ENCODE peak calls at places on chromosome 15, in four cellular contexts. O is NT2/D1, K is HCT116, H is H1. S is an unnamed sample.

GRCh38 chr15:89899303-89899946 is 5.6 kb upstream of the AP3S2 start:
- DNase-seq in O (no peak), K (no peak), H (no peak), S (no peak)

GRCh38 chr15:37765809-37766208 is 168.6 kb upstream of the TMCO5A start:
- DNase-seq in H (no peak), O (no peak), K (no peak), S (no peak)

GRCh38 chr15:67161881-67162280 is 92.6 kb downstream of the AAGAB start:
- DNase-seq in O (no peak), K (no peak), H (no peak), S (no peak)

GRCh38 chr15:74799255-74799842 is 13.3 kb upstream of the LMAN1L start:
- DNase-seq in O (no peak), H (no peak), K (no peak), S (no peak)

GRCh38 chr15:65212097-65212496 is 824 bp upstream of the CILP start:
- DNase-seq in K (no peak), H (no peak), O (no peak), S (no peak)

GRCh38 chr15:38085104-38085503 is 150.7 kb downstream of the TMCO5A start:
- DNase-seq in H (no peak), K (no peak), O (no peak), S (peak)

GRCh38 chr15:75646944-75647364 is 758 bp upstream of the SNX33 start:
- DNase-seq in H (no peak), O (no peak), K (no peak), S (no peak)

GRCh38 chr15:90560229-90560771 is 30.6 kb downstream of the CRTC3 start:
- DNase-seq in O (no peak), K (no peak), H (no peak), S (no peak)

GRCh38 chr15:48282186-48282585 is 49.0 kb upstream of the DUT start:
- DNase-seq in O (no peak), H (no peak), K (no peak), S (no peak)

GRCh38 chr15:62853833-62854210 is 188.7 kb upstream of the TPM1 start:
- DNase-seq in K (no peak), H (no peak), O (no peak), S (no peak)

GRCh38 chr15:100650685-100651084 is 48.3 kb downstream of the ASB7 start:
- DNase-seq in H (no peak), K (no peak), O (no peak), S (no peak)

GRCh38 chr15:37585966-37586656 is 348.3 kb upstream of the TMCO5A start:
- DNase-seq in K (no peak), O (no peak), H (no peak), S (no peak)

GRCh38 chr15:87267798-87268197 is 988.7 kb downstream of the NTRK3 start:
- DNase-seq in K (no peak), O (no peak), H (no peak), S (no peak)

GRCh38 chr15:38698215-38698614 is 133.6 kb upstream of the RASGRP1 start:
- DNase-seq in O (no peak), K (no peak), H (no peak), S (no peak)

GRCh38 chr15:42591238-42591936 is 16.0 kb downstream of the STARD9 start:
- DNase-seq in O (no peak), H (no peak), K (no peak), S (no peak)

DNA sequence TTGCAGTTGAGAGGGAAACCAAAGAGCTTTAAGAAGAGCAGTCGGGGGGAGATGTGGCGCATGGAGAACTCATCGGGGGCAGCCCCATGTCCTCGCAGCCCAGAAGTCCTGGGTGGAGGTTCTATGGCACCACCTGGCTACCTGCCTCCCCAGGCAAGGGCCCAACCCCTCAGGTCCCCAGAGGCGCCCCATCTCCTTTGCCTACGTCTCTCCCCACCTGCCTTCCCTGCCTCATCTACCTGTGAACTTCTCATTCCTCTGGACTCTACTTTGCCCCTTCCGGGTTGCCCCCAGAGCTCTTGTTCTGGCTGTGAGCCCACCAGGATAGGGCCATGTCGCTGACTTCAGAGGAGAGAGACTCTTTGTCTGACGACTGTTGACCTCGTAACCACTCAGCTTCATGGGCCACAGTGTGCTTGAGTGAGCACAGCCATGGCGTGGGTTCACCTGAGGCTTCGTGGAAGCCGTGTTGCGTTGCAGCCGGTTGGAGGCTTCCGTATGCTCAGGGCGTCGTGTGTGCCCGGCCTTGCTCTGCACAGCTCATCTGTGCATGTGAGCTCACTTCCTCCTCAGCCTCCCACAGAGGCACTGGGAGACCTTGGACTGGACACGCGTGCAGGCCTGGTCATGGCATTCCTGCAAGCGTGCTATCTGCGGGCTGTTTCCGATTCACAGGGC is 13.4 kb downstream of the APBA2 start:
- DNase-seq in O (no peak), H (no peak), K (no peak), S (no peak)
- TF ChIP-seq ZNF274 in O (no peak), H (no peak), K (no peak), S (no peak)

DNA sequence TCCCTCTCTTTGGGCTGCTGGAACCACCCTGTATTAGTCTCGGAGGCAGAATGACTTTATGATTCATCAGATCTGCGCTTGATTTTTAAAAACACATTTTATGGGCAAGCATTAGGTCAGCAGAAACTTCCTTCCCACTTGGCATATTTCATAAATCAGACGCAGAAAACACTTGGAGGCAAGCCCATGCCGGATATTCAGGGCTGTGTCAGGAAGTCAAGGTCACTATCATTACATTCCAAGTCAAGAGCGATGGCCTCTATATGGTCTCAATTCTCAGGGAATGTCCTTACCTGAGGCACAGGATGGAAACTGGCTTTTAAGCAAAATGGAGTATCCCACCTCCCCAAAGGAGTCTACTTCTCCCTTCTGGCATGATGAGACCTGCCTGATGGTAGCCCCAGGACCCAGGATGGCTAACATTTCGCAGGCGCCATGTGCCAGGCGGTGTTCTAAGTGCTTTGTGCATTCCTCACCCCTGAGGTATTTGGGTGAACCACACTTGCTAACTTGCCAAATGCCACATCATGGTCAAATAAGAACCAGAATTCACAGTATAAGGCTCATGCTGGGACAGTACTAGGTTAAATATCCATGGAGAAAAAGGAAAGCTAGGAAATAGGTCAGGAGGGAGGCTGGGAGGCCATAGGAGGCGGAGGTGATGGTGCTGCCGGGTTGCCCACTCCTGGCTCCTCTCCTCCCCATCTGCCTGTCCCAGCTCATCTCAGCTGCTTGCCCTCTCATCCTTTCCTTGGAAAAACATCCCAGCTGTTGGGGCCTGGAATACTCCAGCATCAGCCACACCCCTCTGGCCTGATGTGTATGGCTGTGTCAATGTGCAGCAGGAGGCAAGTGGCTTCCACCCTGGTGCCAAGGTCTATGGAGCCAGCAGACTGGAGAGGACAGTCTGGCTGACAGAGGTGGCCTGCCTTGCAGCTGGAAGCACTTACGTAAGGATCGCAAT is 18.8 kb downstream of the BCL2L10 start:
- DNase-seq in O (no peak), K (no peak), H (no peak), S (no peak)
- TF ChIP-seq ZNF274 in O (no peak), K (no peak), H (no peak), S (no peak)

GRCh38 chr15:78256044-78256437 is 8.3 kb upstream of the DNAJA4 start:
- DNase-seq in K (no peak), H (no peak), O (no peak), S (no peak)

GRCh38 chr15:78247895-78248294 is 13.5 kb upstream of the ACSBG1 start:
- DNase-seq in H (no peak), O (no peak), K (no peak), S (no peak)

GRCh38 chr15:78255421-78256043 is 8.8 kb upstream of the DNAJA4 start:
- DNase-seq in K (no peak), O (no peak), H (no peak), S (no peak)

GRCh38 chr15:78249131-78249530 is 14.8 kb upstream of the ACSBG1 start:
- DNase-seq in H (no peak), K (no peak), O (no peak), S (no peak)

DNA sequence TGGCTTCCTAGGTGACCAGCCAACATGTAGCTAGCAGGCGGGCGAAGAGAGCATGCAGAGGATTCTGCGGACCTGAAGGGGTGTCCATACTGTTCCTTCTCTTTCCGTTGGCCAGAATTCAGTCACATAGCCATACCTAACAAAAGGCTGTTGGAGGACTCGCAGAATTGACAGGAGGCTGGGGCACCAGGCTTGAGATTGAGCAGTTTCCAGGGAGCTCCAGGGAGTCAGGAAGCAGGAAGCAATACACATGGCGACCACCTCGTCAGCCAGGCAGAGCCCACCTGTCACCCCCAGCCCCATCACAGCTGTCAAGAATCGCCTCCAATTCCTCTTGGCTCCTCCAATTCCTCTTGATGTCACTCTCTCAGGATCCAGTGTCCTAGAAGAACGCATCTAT is 13.2 kb upstream of the DNAJA4 start:
- DNase-seq in O (no peak), H (no peak), K (no peak), S (no peak)
- TF ChIP-seq ZNF274 in O (no peak), H (no peak), K (no peak), S (no peak)

DNA sequence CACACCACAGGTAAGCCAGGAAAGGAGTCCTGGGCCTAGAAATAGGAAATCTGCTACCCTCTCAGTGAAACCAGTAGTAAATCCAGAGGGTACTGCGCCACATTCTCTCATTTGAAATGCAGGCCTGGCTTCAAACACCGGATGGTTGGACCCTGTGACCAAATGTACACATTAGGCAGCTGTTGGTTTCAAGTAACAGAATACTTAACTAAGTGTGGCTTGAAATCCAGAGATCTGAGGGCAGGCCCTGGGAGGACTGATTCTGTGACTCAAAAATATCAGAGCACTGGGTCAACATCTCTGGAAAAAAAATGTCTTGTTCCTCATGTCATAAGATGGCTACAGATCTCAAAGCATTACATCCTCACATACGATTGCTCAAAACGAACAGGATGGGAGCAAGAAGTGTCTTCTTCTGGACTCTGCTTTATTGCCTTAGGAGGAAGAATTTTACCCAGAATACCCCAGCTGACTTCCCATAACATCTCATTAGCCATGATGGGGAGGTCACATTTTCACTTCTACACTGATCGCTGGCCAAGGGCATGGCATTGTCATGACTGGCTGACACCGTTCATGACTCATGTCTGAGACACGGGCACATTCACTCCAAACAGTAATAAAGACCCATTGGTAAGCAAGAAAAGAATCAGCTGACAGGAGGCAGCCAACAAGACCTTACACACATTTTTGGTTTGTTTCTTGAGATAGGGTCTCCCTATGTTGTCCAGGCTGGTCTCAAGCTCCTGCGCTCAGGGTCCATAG is 166.0 kb downstream of the ARRDC4 start:
- DNase-seq in O (no peak), H (no peak), K (no peak), S (no peak)
- TF ChIP-seq ZNF274 in O (no peak), H (no peak), K (no peak), S (no peak)

DNA sequence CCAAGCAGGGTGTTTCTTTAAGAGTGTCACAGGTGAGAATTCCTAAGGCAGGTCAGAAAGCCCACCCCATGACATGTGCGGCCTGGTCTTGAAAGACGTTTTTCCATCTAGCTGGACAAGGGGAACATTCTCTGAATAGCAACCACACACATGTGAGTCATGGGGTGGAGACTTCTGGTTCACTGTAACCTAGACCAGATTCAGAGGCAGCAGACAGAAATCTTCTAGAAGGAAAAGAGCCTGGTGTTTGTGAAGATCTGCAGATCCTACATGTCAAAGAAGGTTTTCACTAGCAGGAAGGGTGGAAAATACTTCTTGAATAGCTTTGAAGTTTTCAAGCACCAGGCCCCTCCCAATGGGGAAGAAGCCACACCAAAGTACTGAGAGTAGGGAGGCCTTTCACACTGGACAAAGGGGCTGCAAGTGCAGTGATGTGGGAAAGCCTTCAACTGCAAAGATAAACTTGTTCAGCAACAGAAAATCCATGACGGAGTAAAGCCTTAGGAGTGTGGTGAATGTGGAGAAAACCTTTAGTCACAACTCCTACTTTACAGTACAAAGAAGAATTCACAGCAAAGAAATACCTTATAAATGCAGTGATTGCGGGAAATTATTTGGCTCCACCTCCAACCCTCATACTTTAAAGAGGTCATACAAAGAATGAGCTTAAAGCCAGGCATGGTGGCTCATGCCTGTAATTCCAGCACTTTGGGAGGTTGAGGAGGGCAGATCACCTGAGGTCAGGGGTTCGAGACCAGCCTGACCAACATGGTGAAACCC is 17.6 kb downstream of the ADAM10 start:
- DNase-seq in K (peak), O (no peak), H (no peak), S (no peak)
- TF ChIP-seq ZNF274 in K (no peak), O (no peak), H (no peak), S (no peak)

GRCh38 chr15:60118564-60119080 is 114.5 kb downstream of the FOXB1 start:
- DNase-seq in K (no peak), H (no peak), O (no peak), S (no peak)
- TF ChIP-seq ZNF274 in K (no peak), H (no peak), O (no peak), S (no peak)

S was measured in GM12878.